ENCODE peak calls at places on chromosomes 2 and 18, in ten cellular contexts. O is mammary epithelial cell; Z is K562; I is AG09319; P is PC-3; Y is stimulated activated naive B cell treated with anti-CD40 and anti-IgM and Interleukin-4, amounts not matched to agents 10 μg/mL and 1 μg/mL and 100 μg/mL, for 72 hours; D is SIG-M5; C is NCI-H748 treated with DMSO at 0.1 percent for 48 hours; W is T-helper 1 cell; A is NCI-H1930. L is an unnamed sample.

GRCh38 chr2:75557474-75558131 is 3.1 kb downstream of the EVA1A start:
- DNase-seq in O (no peak), Z (no peak), I (no peak), P (no peak), Y (no peak), D (no peak), C (no peak), W (no peak), A (no peak), L (no peak)

GRCh38 chr2:139737659-139738058 is 957.5 kb upstream of the NXPH2 start:
- DNase-seq in O (no peak), Z (no peak), I (no peak), P (no peak), Y (no peak), D (no peak), C (no peak), W (no peak), A (no peak), L (no peak)

GRCh38 chr2:181459646-181460045 is 2.5 kb downstream of the ITGA4 start:
- DNase-seq in O (no peak), Z (no peak), I (no peak), P (no peak), Y (no peak), D (no peak), C (no peak), W (no peak), A (no peak), L (peak; percentile 65)

GRCh38 chr2:232075859-232076258 is 114.3 kb downstream of the DIS3L2 start:
- DNase-seq in O (no peak), Z (no peak), I (no peak), P (peak; percentile 27), Y (no peak), D (no peak), C (no peak), W (no peak), A (no peak), L (no peak)

GRCh38 chr18:58390399-58390798 is 238.5 kb downstream of the ALPK2 start:
- DNase-seq in O (no peak), Z (no peak), I (no peak), P (no peak), Y (no peak), D (no peak), C (no peak), W (no peak), A (no peak), L (no peak)

GRCh38 chr18:48037481-48038271 is 107.2 kb upstream of the SMAD2 start:
- DNase-seq in O (peak; percentile 24), Z (no peak), I (no peak), P (no peak), Y (no peak), D (no peak), C (no peak), W (no peak), A (no peak), L (no peak)

GRCh38 chr2:60633615-60634014 is 80.2 kb upstream of the BCL11A start:
- DNase-seq in O (no peak), Z (no peak), I (no peak), P (no peak), Y (no peak), D (no peak), C (peak; percentile 52), W (no peak), A (no peak), L (no peak)

GRCh38 chr2:205366336-205367060 is 315.8 kb upstream of the NRP2 start:
- DNase-seq in O (peak; percentile 10), Z (no peak), I (no peak), P (no peak), Y (no peak), D (no peak), C (no peak), W (no peak), A (no peak), L (no peak)

GRCh38 chr2:101306410-101306809 is 2.1 kb downstream of the RNF149 start:
- DNase-seq in O (no peak), Z (peak; percentile 19), I (no peak), P (no peak), Y (no peak), D (no peak), C (no peak), W (no peak), A (no peak), L (no peak)

GRCh38 chr2:215826376-215826775 is 187.0 kb downstream of the MREG start:
- DNase-seq in O (peak; percentile 48), Z (no peak), I (no peak), P (no peak), Y (no peak), D (no peak), C (no peak), W (no peak), A (no peak), L (no peak)

GRCh38 chr2:157853211-157853610 is 22.9 kb downstream of the ACVR1 start:
- DNase-seq in O (no peak), Z (no peak), I (no peak), P (no peak), Y (no peak), D (no peak), C (no peak), W (no peak), A (no peak), L (no peak)

GRCh38 chr18:22186484-22186971 is 17.1 kb downstream of the GATA6 start:
- DNase-seq in O (peak; percentile 55), Z (no peak), I (no peak), P (no peak), Y (no peak), D (no peak), C (no peak), W (no peak), A (no peak), L (no peak)

GRCh38 chr2:106030287-106031268 is 163.5 kb downstream of the UXS1 start:
- DNase-seq in O (no peak), Z (no peak), I (peak; percentile 57), P (peak; percentile 86), Y (no peak), D (no peak), C (no peak), W (no peak), A (no peak), L (peak; percentile 92)